ENCODE peak calls at places on chromosomes 2 and 18, in eight cellular contexts. X is mammary epithelial cell; J is activated T-helper 1 cell treated with anti-CD3 and anti-CD28 coated beads, Interleukin-2, amount 50 U/mL, for 16 hours; N is kidney epithelial cell; T is left kidney; I is bronchial epithelial cell; P is substantia nigra; B is T-cell. C is an unnamed sample.

GRCh38 chr2:233051241-233052149 is 8.6 kb upstream of the INPP5D start:
- DNase-seq in J (no peak), B (no peak), X (peak), P (no peak), N (no peak), I (peak), T (peak), C (no peak)

GRCh38 chr2:133390151-133390550 is 178.1 kb downstream of the NCKAP5 start:
- DNase-seq in P (no peak), T (no peak), N (no peak), J (no peak), X (peak), B (no peak), I (no peak), C (no peak)

GRCh38 chr2:49241991-49242390 is 87.7 kb upstream of the FSHR start:
- DNase-seq in N (no peak), B (no peak), X (no peak), T (no peak), I (no peak), J (no peak), P (no peak), C (no peak)

GRCh38 chr18:61893304-61893970 is 630 bp upstream of the RNF152 start:
- DNase-seq in N (no peak), I (no peak), X (peak), B (peak), P (peak), T (peak), J (no peak), C (peak)

GRCh38 chr2:109059474-109060165 is 69.4 kb upstream of the SH3RF3 start:
- DNase-seq in I (no peak), X (no peak), N (no peak), J (no peak), P (no peak), T (no peak), B (no peak), C (no peak)

GRCh38 chr2:133774675-133775005 is 206.4 kb upstream of the NCKAP5 start:
- DNase-seq in P (peak), N (no peak), J (no peak), B (no peak), T (no peak), X (no peak), I (no peak), C (no peak)

GRCh38 chr18:24273596-24273995 is 124.0 kb downstream of the OSBPL1A start:
- DNase-seq in X (peak), P (no peak), B (no peak), N (no peak), T (no peak), I (peak), J (no peak), C (no peak)

GRCh38 chr2:167489307-167489706 is 601.0 kb downstream of the XIRP2 start:
- DNase-seq in P (no peak), I (no peak), J (no peak), B (no peak), X (no peak), N (no peak), T (no peak), C (no peak)

GRCh38 chr2:3320910-3321605 is 56.6 kb downstream of the EIPR1 start:
- DNase-seq in J (no peak), N (no peak), T (no peak), I (no peak), P (no peak), B (no peak), X (no peak), C (no peak)

GRCh38 chr2:206211657-206212255 is 52.1 kb downstream of the EEF1B2 start:
- DNase-seq in J (no peak), I (peak), N (peak), B (no peak), X (peak), P (no peak), T (no peak), C (no peak)

GRCh38 chr2:20483496-20483895 is 36.6 kb downstream of the RHOB start:
- DNase-seq in X (no peak), I (no peak), T (no peak), J (no peak), P (peak), B (no peak), N (no peak), C (no peak)

GRCh38 chr2:64650722-64651338 is 2.9 kb downstream of the SERTAD2 start:
- DNase-seq in I (no peak), P (no peak), B (no peak), N (no peak), T (no peak), X (no peak), J (no peak), C (no peak)

GRCh38 chr2:117776888-117777287 is 37.6 kb upstream of the DDX18 start:
- DNase-seq in T (no peak), J (no peak), N (no peak), I (no peak), P (no peak), X (no peak), B (no peak), C (no peak)

C was measured in neural crest cell.